ENCODE peak calls at places on chromosomes 1 and 21, in four cellular contexts. I is kidney epithelial cell, L is GM06990, D is cardiac muscle cell. B is an unnamed sample.
A peak's percentile ranks its signal among the peaks of the same experiment; 100 is the strongest.

GRCh38 chr21:35476616-35477395 is 427.7 kb upstream of the RUNX1 start:
- DNase-seq in D (no peak), L (no peak), I (no peak), B (no peak)

GRCh38 chr1:154497026-154497806 is 4.8 kb upstream of the TDRD10 start:
- DNase-seq in L (peak; percentile 49), D (peak; percentile 56), I (no peak), B (no peak)

GRCh38 chr1:89310505-89310904 is 37.8 kb upstream of the GBP5 start:
- DNase-seq in L (peak; percentile 8), D (no peak), I (peak; percentile 4), B (no peak)

GRCh38 chr1:162872981-162873380 is 12.0 kb upstream of the CCDC190 start:
- DNase-seq in D (no peak), I (no peak), L (no peak), B (no peak)

GRCh38 chr1:54069792-54070548 is 16.6 kb downstream of the TCEANC2 start:
- DNase-seq in L (no peak), I (no peak), D (peak; percentile 54), B (no peak)

GRCh38 chr1:52365091-52365745 is 787 bp downstream of the CC2D1B start:
- DNase-seq in I (peak; percentile 4), L (no peak), D (peak; percentile 30), B (no peak)

GRCh38 chr1:172180886-172181285 is 239.6 kb upstream of the C1orf105 start:
- DNase-seq in L (peak; percentile 32), D (no peak), I (no peak), B (peak; percentile 54)

GRCh38 chr1:55938861-55939260 is 640.5 kb downstream of the PLPP3 start:
- DNase-seq in I (no peak), L (no peak), D (no peak), B (no peak)

GRCh38 chr21:20306836-20307235 is 691.4 kb upstream of the NCAM2 start:
- DNase-seq in L (no peak), I (no peak), D (no peak), B (no peak)

GRCh38 chr1:163737261-163737660 is 415.5 kb downstream of the NUF2 start:
- DNase-seq in D (no peak), I (no peak), L (no peak), B (no peak)

GRCh38 chr21:16533692-16534407 is 804.1 kb downstream of the USP25 start:
- DNase-seq in I (no peak), L (no peak), D (no peak), B (no peak)

GRCh38 chr1:94593611-94594010 is 52.1 kb upstream of the F3 start:
- DNase-seq in L (no peak), I (no peak), D (no peak), B (no peak)

GRCh38 chr1:115280073-115280472 is 58.0 kb downstream of the NGF start:
- DNase-seq in D (no peak), I (no peak), L (no peak), B (no peak)

GRCh38 chr1:55426619-55427018 is 211.5 kb upstream of the USP24 start:
- DNase-seq in I (no peak), L (no peak), D (no peak), B (no peak)

GRCh38 chr1:168465942-168466702 is 77.7 kb downstream of the XCL2 start:
- DNase-seq in D (peak; percentile 78), L (peak; percentile 37), I (peak; percentile 95), B (no peak)

GRCh38 chr1:30589083-30589482 is 134.3 kb downstream of the MATN1 start:
- DNase-seq in I (no peak), L (no peak), D (no peak), B (no peak)

GRCh38 chr1:213277036-213277435 is 226.0 kb downstream of the RPS6KC1 start:
- DNase-seq in D (no peak), I (no peak), L (no peak), B (no peak)

GRCh38 chr1:180103819-180104218 is 50.9 kb upstream of the QSOX1 start:
- DNase-seq in I (no peak), L (no peak), D (no peak), B (no peak)
- H3K36me3 ChIP-seq in I (no peaks in the 10 kb centered on the region), L (peaks cover 6% of the 10 kb centered on the region), D (peaks cover 20% of the 10 kb centered on the region), B (peaks cover 57% of the 10 kb centered on the region)

GRCh38 chr1:156481527-156481926 is 19.0 kb downstream of the MEF2D start:
- DNase-seq in D (no peak), I (no peak), L (no peak), B (no peak)

GRCh38 chr1:156480015-156480368 is 20.6 kb downstream of the MEF2D start:
- DNase-seq in I (no peak), L (no peak), D (no peak), B (no peak)

GRCh38 chr1:156479093-156480014 is 21.2 kb downstream of the MEF2D start:
- DNase-seq in L (no peak), D (no peak), I (no peak), B (no peak)

GRCh38 chr1:156482276-156482675 is 18.3 kb downstream of the MEF2D start:
- DNase-seq in I (no peak), L (no peak), D (no peak), B (no peak)

GRCh38 chr1:156480411-156481192 is 20.0 kb downstream of the MEF2D start:
- DNase-seq in L (peak; percentile 76), D (peak; percentile 79), I (no peak), B (peak; percentile 81)
- H3K36me3 ChIP-seq in L (peaks cover 57% of the 10 kb centered on the region), D (peaks cover 59% of the 10 kb centered on the region), I (peaks cover 6% of the 10 kb centered on the region), B (peaks cover 80% of the 10 kb centered on the region)

DNA sequence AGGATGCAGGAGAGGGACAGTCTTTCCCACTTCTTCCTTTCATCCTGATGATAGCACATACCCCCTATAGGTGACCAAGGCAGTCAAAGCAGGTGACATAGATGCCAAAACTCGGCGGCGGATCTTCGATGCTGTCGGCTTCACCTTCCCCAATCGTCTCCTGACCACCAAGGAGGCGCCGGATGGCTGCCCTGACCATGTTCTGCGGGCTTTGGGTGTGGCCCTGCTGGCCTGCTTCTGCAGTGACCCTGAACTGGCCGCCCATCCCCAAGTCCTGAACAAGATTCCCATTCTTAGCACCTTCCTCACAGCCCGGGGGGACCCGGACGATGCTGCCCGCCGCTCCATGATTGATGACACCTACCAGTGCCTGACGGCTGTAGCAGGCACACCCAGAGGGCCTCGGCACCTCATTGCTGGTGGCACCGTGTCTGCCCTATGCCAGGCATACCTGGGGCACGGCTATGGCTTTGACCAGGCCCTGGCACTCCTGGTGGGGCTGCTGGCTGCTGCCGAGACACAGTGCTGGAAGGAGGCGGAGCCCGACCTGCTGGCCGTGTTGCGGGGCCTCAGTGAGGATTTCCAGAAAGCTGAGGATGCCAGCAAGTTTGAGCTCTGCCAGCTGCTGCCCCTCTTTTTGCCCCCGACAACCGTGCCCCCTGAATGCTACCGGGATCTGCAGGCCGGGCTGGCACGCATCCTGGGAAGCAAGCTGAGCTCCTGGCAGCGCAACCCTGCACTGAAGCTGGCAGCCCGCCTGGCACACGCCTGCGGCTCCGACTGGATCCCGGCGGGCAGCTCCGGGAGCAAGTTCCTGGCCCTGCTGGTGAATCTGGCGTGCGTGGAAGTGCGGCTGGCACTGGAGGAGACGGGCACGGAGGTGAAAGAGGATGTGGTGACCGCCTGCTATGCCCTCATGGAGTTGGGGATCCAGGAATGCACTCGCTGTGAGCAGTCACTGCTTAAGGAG is 2.9 kb downstream of the NCDN start:
- DNase-seq in I (no peak), D (no peak), L (no peak), B (no peak)
- H3K36me3 ChIP-seq in I (no peaks in the 10 kb centered on the region), D (no peaks in the 10 kb centered on the region), L (peaks cover 29% of the 10 kb centered on the region), B (peaks cover 3% of the 10 kb centered on the region)

DNA sequence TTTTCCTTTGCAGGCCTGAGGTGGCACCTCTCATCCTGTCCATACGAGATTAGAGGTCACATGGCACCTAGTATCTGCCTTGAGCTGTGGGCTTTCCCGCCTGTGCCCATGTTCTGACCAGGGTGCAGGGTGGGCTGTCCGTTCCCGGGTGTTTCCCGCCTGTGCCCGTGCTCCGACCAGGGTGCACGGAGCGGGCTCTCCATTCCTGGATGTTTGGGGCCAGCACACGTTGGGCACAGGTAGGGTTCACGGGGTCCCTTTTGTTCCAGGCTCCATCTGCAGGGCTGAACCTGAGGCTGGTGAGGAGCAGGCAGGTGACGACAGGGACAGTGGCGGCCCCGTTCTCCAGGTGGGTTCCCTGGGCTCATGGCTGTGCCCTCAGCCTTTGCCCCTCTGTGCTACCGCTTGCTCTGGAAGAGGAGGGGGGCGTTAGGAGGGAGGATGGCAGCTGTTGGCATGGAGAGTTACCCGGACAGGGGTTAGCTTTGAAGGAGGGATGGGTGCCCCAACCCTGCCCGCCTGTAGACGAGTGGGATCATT is 10.0 kb downstream of the RRP1 start:
- DNase-seq in D (no peak), L (no peak), I (no peak), B (no peak)
- H3K36me3 ChIP-seq in D (peaks cover 31% of the 10 kb centered on the region), L (peaks cover 63% of the 10 kb centered on the region), I (peaks cover 7% of the 10 kb centered on the region), B (peaks cover 76% of the 10 kb centered on the region)

GRCh38 chr1:15429701-15430149 is 8.5 kb upstream of the CTRC start:
- DNase-seq in D (no peak), I (no peak), L (no peak), B (no peak)
- H3K36me3 ChIP-seq in D (no peaks in the 10 kb centered on the region), I (peaks cover 1% of the 10 kb centered on the region), L (peaks cover 12% of the 10 kb centered on the region), B (peaks cover 8% of the 10 kb centered on the region)